ENCODE peak calls at places on chromosomes 3 and 15, in six cellular contexts. O is A549, T is HepG2, Q is K562, R is endothelial cell of umbilical vein, Z is GM12878. J is an unnamed sample.

GRCh38 chr3:131361464-131362421 is 19.8 kb upstream of the NUDT16 start:
- DNase-seq in R (peak; percentile 16), T (no peak), Z (peak; percentile 37), Q (peak; percentile 91), O (peak; percentile 36), J (no peak)

GRCh38 chr15:64842986-64843561 is 1.4 kb downstream of the PLEKHO2 start:
- DNase-seq in Q (peak; percentile 60), O (no peak), Z (no peak), R (peak; percentile 74), T (no peak), J (peak; percentile 93)

GRCh38 chr3:138348107-138348949 is at the start of gene MRAS:
- DNase-seq in O (peak; percentile 60), Q (peak; percentile 60), T (peak; percentile 59), R (peak; percentile 55), Z (no peak), J (peak; percentile 84)

GRCh38 chr15:63077952-63078351 is 35.4 kb downstream of the TPM1 start:
- DNase-seq in O (no peak), Z (no peak), T (no peak), R (no peak), Q (no peak), J (no peak)

GRCh38 chr3:194274424-194275085 is 76.6 kb downstream of the CPN2 start:
- DNase-seq in R (peak; percentile 44), Z (no peak), O (no peak), Q (no peak), T (no peak), J (peak; percentile 56)

GRCh38 chr3:195450731-195451229 is 8.0 kb upstream of the ACAP2 start:
- DNase-seq in T (no peak), R (no peak), Z (no peak), O (no peak), Q (no peak), J (peak; percentile 16)

GRCh38 chr3:30626443-30627181 is 20.2 kb downstream of the TGFBR2 start:
- DNase-seq in Z (no peak), T (no peak), O (no peak), Q (no peak), R (no peak), J (no peak)

GRCh38 chr15:67103869-67104268 is 38.5 kb downstream of the SMAD3 start:
- DNase-seq in R (peak; percentile 87), O (no peak), Z (no peak), T (no peak), Q (no peak), J (no peak)

GRCh38 chr15:59191855-59192237 is 14.8 kb upstream of the LDHAL6B start:
- DNase-seq in Z (no peak), R (peak; percentile 75), Q (no peak), O (peak; percentile 80), T (no peak), J (no peak)

GRCh38 chr3:187292631-187293513 is 1.3 kb upstream of the MASP1 start:
- DNase-seq in Q (no peak), O (no peak), R (no peak), Z (no peak), T (no peak), J (no peak)

GRCh38 chr3:197590313-197590962 is 34.7 kb upstream of the BDH1 start:
- DNase-seq in Z (no peak), Q (no peak), R (no peak), O (no peak), T (peak; percentile 97), J (no peak)

GRCh38 chr15:93151488-93151887 is 62.5 kb upstream of the RGMA start:
- DNase-seq in O (no peak), Z (no peak), R (no peak), T (no peak), Q (no peak), J (no peak)

GRCh38 chr3:138809506-138810266 is 25.0 kb downstream of the PIK3CB start:
- DNase-seq in Z (no peak), R (no peak), Q (no peak), T (no peak), O (no peak), J (no peak)

GRCh38 chr3:40924559-40925058 is 274.7 kb upstream of the CTNNB1 start:
- DNase-seq in O (no peak), T (peak; percentile 42), Q (no peak), Z (no peak), R (no peak), J (no peak)

GRCh38 chr3:185837409-185837808 is 12.6 kb upstream of the IGF2BP2 start:
- DNase-seq in T (no peak), O (no peak), Z (no peak), R (no peak), Q (no peak), J (no peak)

GRCh38 chr15:83844742-83845141 is 190.8 kb downstream of the ADAMTSL3 start:
- DNase-seq in O (no peak), T (no peak), Z (no peak), Q (no peak), R (no peak), J (no peak)

GRCh38 chr3:24278526-24278925 is 216.1 kb downstream of the THRB start:
- DNase-seq in T (no peak), Z (no peak), Q (no peak), R (no peak), O (no peak), J (no peak)

GRCh38 chr3:15405448-15406050 is 21.8 kb downstream of the METTL6 start:
- DNase-seq in R (peak; percentile 71), T (peak; percentile 40), Q (peak; percentile 62), Z (no peak), O (peak; percentile 71), J (peak; percentile 73)

GRCh38 chr3:4471907-4472306 is 4.8 kb upstream of the SUMF1 start:
- DNase-seq in Z (no peak), O (no peak), R (no peak), T (no peak), Q (no peak), J (no peak)

GRCh38 chr15:88792342-88793282 is 10.6 kb upstream of the ACAN start:
- DNase-seq in Z (no peak), T (no peak), R (no peak), O (no peak), Q (no peak), J (no peak)

GRCh38 chr3:4656059-4656458 is 162.9 kb downstream of the ITPR1 start:
- DNase-seq in T (peak; percentile 30), O (peak; percentile 62), Z (no peak), R (peak; percentile 81), Q (peak; percentile 72), J (peak; percentile 68)

GRCh38 chr3:148077318-148077923 is 620.3 kb upstream of the AGTR1 start:
- DNase-seq in Z (no peak), Q (no peak), O (peak; percentile 11), R (peak; percentile 48), T (peak; percentile 6), J (peak; percentile 6)

GRCh38 chr3:136929984-136930671 is 27.7 kb upstream of the IL20RB start:
- DNase-seq in Q (no peak), T (no peak), R (no peak), Z (no peak), O (peak; percentile 8), J (no peak)

GRCh38 chr15:75817151-75817935 is 25.9 kb upstream of the UBE2Q2 start:
- DNase-seq in R (no peak), O (no peak), Q (no peak), T (no peak), Z (no peak), J (no peak)

GRCh38 chr3:49177073-49177472 is 5.7 kb downstream of the KLHDC8B start:
- DNase-seq in O (no peak), Z (no peak), Q (no peak), R (no peak), T (no peak), J (peak; percentile 92)

GRCh38 chr15:74893627-74894026 is 3.8 kb downstream of the MPI start:
- DNase-seq in O (no peak), Z (no peak), Q (no peak), R (no peak), T (no peak), J (no peak)

GRCh38 chr3:9951126-9951525 is 1.1 kb downstream of the PRRT3 start:
- DNase-seq in T (no peak), Z (peak; percentile 37), R (no peak), O (no peak), Q (no peak), J (peak; percentile 26)
- H3K4me3 ChIP-seq in T (no peak overlapping the region), Z (peak overlapping the region; percentile 82), R (no peak overlapping the region), O (no peak overlapping the region), Q (no peak overlapping the region), J (no peak overlapping the region)

DNA sequence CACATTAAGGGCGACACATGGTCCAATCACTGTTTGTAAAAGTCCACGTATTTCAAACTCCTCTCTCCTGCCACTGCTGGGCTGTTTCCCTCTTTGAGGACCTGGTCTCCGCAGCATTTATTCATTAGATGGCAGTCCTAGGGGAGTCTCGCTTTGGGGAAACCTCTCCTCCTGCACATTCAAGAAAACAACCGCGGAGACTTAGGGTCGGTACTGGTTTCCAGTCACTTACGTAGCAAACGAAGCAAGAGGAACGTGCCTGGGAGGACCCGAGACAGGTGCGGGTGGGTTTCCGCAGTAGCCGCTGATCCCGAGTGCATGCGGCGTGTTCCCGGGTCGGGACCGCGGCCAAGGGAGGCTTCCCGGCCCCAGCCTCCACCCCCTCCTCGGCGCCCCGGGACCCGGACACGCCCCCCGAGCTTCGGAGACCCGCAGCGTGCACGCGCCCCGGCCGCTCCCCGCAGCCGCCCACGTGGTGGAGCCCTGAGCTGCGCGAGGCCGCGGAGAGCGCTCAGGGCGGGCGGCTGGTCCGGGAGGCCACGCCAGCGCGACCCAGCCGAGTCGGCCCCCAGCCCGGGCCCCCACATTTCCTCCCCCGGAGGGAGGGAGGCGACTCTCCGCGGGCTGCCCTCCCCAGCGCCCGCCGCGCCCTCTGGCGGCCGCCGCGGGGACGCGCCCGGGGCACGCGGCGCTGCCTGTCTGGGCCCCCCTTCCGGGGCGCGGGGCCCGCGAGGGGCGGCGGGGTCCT is 1.1 kb upstream of the IGF1R start:
- DNase-seq in Z (no peak), O (peak; percentile 83), T (peak; percentile 51), R (peak; percentile 79), Q (peak; percentile 77), J (peak; percentile 93)
- TF ChIP-seq POLR2A in Z (no peak), O (peak; percentile 60), T (no peak), R (no peak), Q (no peak), J (peak; percentile 35)

GRCh38 chr15:33124275-33124674 is 70.2 kb downstream of the FMN1 start:
- DNase-seq in Z (no peak), T (no peak), R (no peak), Q (no peak), O (no peak), J (no peak)
- TF ChIP-seq MYC in Z (no peak), T (no peak), R (no peak), Q (no peak), O (no peak), J (no peak)

DNA sequence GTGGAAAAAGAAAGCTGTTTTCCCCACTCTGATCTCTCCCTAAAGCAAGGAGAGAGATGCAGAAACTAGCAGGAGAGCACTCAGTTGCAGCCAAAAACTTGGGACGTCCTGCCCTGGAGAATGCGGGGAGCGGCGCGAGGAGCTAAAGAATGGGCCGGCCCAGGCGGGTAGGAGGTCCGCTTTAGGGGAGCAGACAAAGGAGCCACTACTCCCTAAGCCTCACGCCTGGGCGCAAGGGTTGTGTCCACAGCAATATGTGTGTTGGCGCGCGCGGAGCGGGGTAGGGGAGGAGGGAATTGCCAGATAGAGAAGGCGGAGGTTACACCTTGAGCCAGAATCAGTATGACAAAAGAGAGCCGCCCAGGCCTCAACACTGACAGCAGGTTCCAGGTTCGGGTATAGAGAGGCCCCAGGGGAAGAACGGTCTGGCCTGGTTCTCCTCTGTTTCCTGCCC is 2.9 kb downstream of the WNT5A start:
- DNase-seq in R (no peak), Z (no peak), Q (no peak), O (no peak), T (no peak), J (no peak)
- H3K4me3 ChIP-seq in R (no peak overlapping the region), Z (peak overlapping the region; percentile 40), Q (no peak overlapping the region), O (no peak overlapping the region), T (no peak overlapping the region), J (no peak overlapping the region)

GRCh38 chr3:179071569-179072397 is at the start of gene ZMAT3:
- DNase-seq in T (peak; percentile 71), R (peak; percentile 93), Z (no peak), O (peak; percentile 55), Q (peak; percentile 89), J (peak; percentile 79)
- TF ChIP-seq POLR2A in T (peak; percentile 91), R (peak; percentile 89), Z (peak; percentile 93), O (peak; percentile 92), Q (peak; percentile 84), J (peak; percentile 77)